ENCODE peak calls at places on chromosome 18, in four cellular contexts. J is astrocyte of the spinal cord, W is NCI-H1417, A is ureter. R is an unnamed sample.

GRCh38 chr18:50410894-50411293 is 36.0 kb downstream of the SKA1 start:
- DNase-seq in J (no peak), W (no peak), A (no peak), R (no peak)

GRCh38 chr18:21183670-21184069 is 58.4 kb upstream of the GREB1L start:
- DNase-seq in J (no peak), W (no peak), A (no peak), R (no peak)

GRCh38 chr18:5424903-5425302 is 118.9 kb downstream of the EPB41L3 start:
- DNase-seq in J (peak; percentile 65), W (peak; percentile 37), A (no peak), R (no peak)

GRCh38 chr18:48342588-48342987 is 66.6 kb downstream of the ZBTB7C start:
- DNase-seq in J (no peak), W (peak; percentile 93), A (no peak), R (no peak)

GRCh38 chr18:57802869-57803118 is 321 bp downstream of the ATP8B1 start:
- DNase-seq in J (no peak), W (no peak), A (no peak), R (no peak)

GRCh38 chr18:49274188-49274714 is 186.2 kb downstream of the DYM start:
- DNase-seq in J (peak; percentile 49), W (peak; percentile 18), A (no peak), R (no peak)

GRCh38 chr18:49368161-49368875 is 92.1 kb downstream of the DYM start:
- DNase-seq in J (no peak), W (no peak), A (no peak), R (no peak)

GRCh38 chr18:57466307-57466706 is 31.1 kb downstream of the ONECUT2 start:
- DNase-seq in J (no peak), W (no peak), A (no peak), R (no peak)

GRCh38 chr18:67426477-67426876 is 90.0 kb downstream of the DSEL start:
- DNase-seq in J (no peak), W (no peak), A (no peak), R (no peak)

GRCh38 chr18:56001576-56001975 is 413.6 kb upstream of the TCF4 start:
- DNase-seq in J (peak; percentile 51), W (no peak), A (no peak), R (no peak)

GRCh38 chr18:58247363-58247834 is 203.4 kb downstream of the NEDD4L start:
- DNase-seq in J (peak; percentile 34), W (no peak), A (no peak), R (no peak)

GRCh38 chr18:33914399-33914798 is 310.3 kb downstream of the NOL4 start:
- DNase-seq in J (peak; percentile 79), W (no peak), A (no peak), R (no peak)

GRCh38 chr18:31101148-31102019 is 837 bp downstream of the DSC2 start:
- DNase-seq in J (no peak), W (peak; percentile 89), A (peak; percentile 50), R (no peak)

GRCh38 chr18:38459086-38459485 is 893.5 kb upstream of the CELF4 start:
- DNase-seq in J (no peak), W (no peak), A (no peak), R (no peak)

GRCh38 chr18:75377975-75378673 is 49.4 kb downstream of the SMIM21 start:
- DNase-seq in J (no peak), W (peak; percentile 84), A (no peak), R (no peak)

GRCh38 chr18:33841221-33841967 is 263.4 kb downstream of the ASXL3 start:
- DNase-seq in J (no peak), W (no peak), A (no peak), R (no peak)

GRCh38 chr18:44723973-44724778 is 43.5 kb downstream of the SETBP1 start:
- DNase-seq in J (no peak), W (no peak), A (no peak), R (no peak)

GRCh38 chr18:61901334-61901986 is 8.7 kb upstream of the RNF152 start:
- DNase-seq in J (peak; percentile 54), W (peak; percentile 85), A (peak; percentile 54), R (peak; percentile 21)

GRCh38 chr18:39305756-39306155 is 1740.2 kb upstream of the CELF4 start:
- DNase-seq in J (no peak), W (no peak), A (no peak), R (no peak)

GRCh38 chr18:74509856-74510769 is 13.9 kb downstream of the CNDP2 start:
- DNase-seq in J (no peak), W (no peak), A (no peak), R (no peak)

GRCh38 chr18:75544051-75544481 is 116.6 kb upstream of the SMIM21 start:
- DNase-seq in J (peak; percentile 33), W (no peak), A (no peak), R (no peak)

GRCh38 chr18:59141294-59142068 is 1.8 kb downstream of the SEC11C start:
- DNase-seq in J (no peak), W (peak; percentile 95), A (no peak), R (no peak)

GRCh38 chr18:78856569-78857200 is 122.9 kb upstream of the SALL3 start:
- DNase-seq in J (no peak), W (peak; percentile 80), A (no peak), R (no peak)

GRCh38 chr18:53864758-53865157 is 359.7 kb downstream of the MBD2 start:
- DNase-seq in J (no peak), W (peak; percentile 71), A (no peak), R (no peak)

GRCh38 chr18:49411928-49412327 is 48.5 kb downstream of the DYM start:
- DNase-seq in J (no peak), W (peak; percentile 27), A (no peak), R (no peak)

GRCh38 chr18:42514522-42514921 is 559.5 kb downstream of the PIK3C3 start:
- DNase-seq in J (peak; percentile 72), W (no peak), A (no peak), R (no peak)

GRCh38 chr18:11993264-11993916 is 12.1 kb downstream of the IMPA2 start:
- DNase-seq in J (no peak), W (no peak), A (no peak), R (no peak)

GRCh38 chr18:57621252-57621607 is 406 bp downstream of the NARS1 start:
- DNase-seq in J (no peak), W (no peak), A (no peak), R (peak; percentile 10)

GRCh38 chr18:62625019-62625418 is 90.3 kb upstream of the PHLPP1 start:
- DNase-seq in J (no peak), W (no peak), A (no peak), R (no peak)

GRCh38 chr18:3526421-3527354 is 76.7 kb downstream of the TGIF1 start:
- DNase-seq in J (peak; percentile 72), W (peak; percentile 80), A (no peak), R (no peak)

GRCh38 chr18:62697636-62698035 is 17.7 kb upstream of the PHLPP1 start:
- DNase-seq in J (no peak), W (no peak), A (no peak), R (no peak)